ENCODE peak calls at places on chromosomes 2 and 18, in nine cellular contexts. R is spleen, E is prostate gland, M is H1, P is breast epithelium, B is endothelial cell of umbilical vein, L is uterus, Q is GM12892, G is GM12878. U is an unnamed sample.

GRCh38 chr2:204665244-204665643 is 120.0 kb downstream of the PARD3B start:
- DNase-seq in R (no peak), E (no peak), M (no peak), P (no peak), B (no peak), L (no peak), Q (no peak), G (no peak), U (no peak)

GRCh38 chr2:169694113-169694893 is at the start of the genes CFAP210 and PHOSPHO2:
- DNase-seq in R (peak), E (peak), M (peak), P (peak), B (peak), L (peak), Q (peak), G (peak), U (peak)

GRCh38 chr2:180246281-180246680 is 239.2 kb upstream of the CWC22 start:
- DNase-seq in R (no peak), E (no peak), M (no peak), P (no peak), B (no peak), L (no peak), Q (no peak), G (no peak), U (no peak)

GRCh38 chr18:42976869-42977268 is 138.6 kb downstream of the RIT2 start:
- DNase-seq in R (no peak), E (no peak), M (no peak), P (no peak), B (no peak), L (no peak), Q (no peak), G (peak), U (no peak)

GRCh38 chr2:41870948-41871522 is 176.8 kb upstream of the PKDCC start:
- DNase-seq in R (no peak), E (no peak), M (peak), P (no peak), B (no peak), L (no peak), Q (no peak), G (no peak), U (no peak)

GRCh38 chr2:43142921-43143438 is 83.4 kb downstream of the ZFP36L2 start:
- DNase-seq in R (peak), E (no peak), M (no peak), P (no peak), B (no peak), L (no peak), Q (no peak), G (no peak), U (no peak)

GRCh38 chr2:202317080-202317859 is 51.7 kb downstream of the NOP58 start:
- DNase-seq in R (no peak), E (peak), M (no peak), P (peak), B (peak), L (peak), Q (no peak), G (no peak), U (peak)

GRCh38 chr2:10406016-10406415 is 42.1 kb downstream of the ODC1 start:
- DNase-seq in R (no peak), E (no peak), M (no peak), P (peak), B (no peak), L (no peak), Q (no peak), G (no peak), U (no peak)

GRCh38 chr2:174794851-174795374 is 30.6 kb upstream of the CHRNA1 start:
- DNase-seq in R (no peak), E (no peak), M (no peak), P (no peak), B (no peak), L (no peak), Q (no peak), G (no peak), U (no peak)

GRCh38 chr2:163155279-163155883 is 316.8 kb upstream of the KCNH7 start:
- DNase-seq in R (no peak), E (no peak), M (no peak), P (no peak), B (peak), L (no peak), Q (no peak), G (peak), U (no peak)

GRCh38 chr2:121285077-121285449 is at the start of gene TFCP2L1:
- DNase-seq in R (no peak), E (peak), M (peak), P (peak), B (no peak), L (no peak), Q (peak), G (no peak), U (peak)

GRCh38 chr18:37246779-37247340 is 318.7 kb downstream of the CELF4 start:
- DNase-seq in R (no peak), E (no peak), M (no peak), P (no peak), B (no peak), L (no peak), Q (no peak), G (no peak), U (no peak)

GRCh38 chr2:63484481-63484880 is 103.8 kb downstream of the WDPCP start:
- DNase-seq in R (no peak), E (no peak), M (no peak), P (no peak), B (no peak), L (no peak), Q (no peak), G (no peak), U (no peak)

DNA sequence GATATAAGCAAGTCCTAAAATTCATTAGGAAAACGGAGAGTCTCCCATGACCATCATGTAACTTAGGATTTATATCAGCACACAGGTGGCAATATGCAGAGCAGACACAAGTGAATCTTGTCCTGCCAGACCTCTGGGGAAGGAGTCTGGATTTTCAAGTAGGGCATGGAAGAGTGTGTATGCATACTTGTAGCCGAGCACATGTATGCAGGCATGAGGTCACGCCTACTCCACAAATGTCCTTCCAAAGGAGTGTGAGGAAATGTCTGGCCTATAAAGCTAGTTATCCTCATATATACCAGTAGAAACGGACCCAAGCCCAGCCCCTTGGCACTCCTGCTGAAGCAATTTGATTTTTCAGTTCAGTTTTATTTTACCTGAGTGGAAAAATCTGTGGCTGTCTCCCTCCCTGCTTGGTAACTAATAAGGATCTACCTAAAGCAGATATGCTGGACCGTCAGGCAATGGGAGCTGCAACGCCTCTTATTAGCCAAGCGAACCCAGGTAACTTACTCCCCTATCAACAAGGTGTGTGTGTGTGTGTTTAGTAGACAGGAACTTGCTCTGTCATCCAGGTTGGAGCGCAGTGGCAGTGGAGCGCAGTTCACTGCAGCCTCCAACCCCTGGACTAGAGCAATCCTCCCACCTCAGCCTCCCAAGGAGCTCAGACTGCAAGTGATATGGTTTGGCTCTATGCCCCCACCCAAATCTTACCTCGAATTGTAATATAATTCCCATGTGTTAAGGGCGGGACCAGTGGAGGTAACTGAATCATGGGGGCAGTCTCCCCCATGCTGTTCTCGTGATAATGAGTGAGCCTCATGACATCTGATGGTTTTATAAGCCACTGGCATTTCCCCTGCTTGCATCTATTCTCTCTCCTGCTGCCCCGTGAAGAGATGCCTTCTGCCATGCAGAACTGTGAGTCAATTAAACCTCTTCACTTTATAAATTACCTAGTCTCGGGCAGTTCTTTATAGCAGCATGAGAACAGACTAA is 2.8 kb downstream of the STAT1 start:
- DNase-seq in R (no peak), E (no peak), M (no peak), P (no peak), B (no peak), L (no peak), Q (no peak), G (no peak), U (no peak)
- TF ChIP-seq POLR2A in R (no peak), E (no peak), M (no peak), P (no peak), B (no peak), L (no peak), Q (peak), G (peak), U (no peak)

DNA sequence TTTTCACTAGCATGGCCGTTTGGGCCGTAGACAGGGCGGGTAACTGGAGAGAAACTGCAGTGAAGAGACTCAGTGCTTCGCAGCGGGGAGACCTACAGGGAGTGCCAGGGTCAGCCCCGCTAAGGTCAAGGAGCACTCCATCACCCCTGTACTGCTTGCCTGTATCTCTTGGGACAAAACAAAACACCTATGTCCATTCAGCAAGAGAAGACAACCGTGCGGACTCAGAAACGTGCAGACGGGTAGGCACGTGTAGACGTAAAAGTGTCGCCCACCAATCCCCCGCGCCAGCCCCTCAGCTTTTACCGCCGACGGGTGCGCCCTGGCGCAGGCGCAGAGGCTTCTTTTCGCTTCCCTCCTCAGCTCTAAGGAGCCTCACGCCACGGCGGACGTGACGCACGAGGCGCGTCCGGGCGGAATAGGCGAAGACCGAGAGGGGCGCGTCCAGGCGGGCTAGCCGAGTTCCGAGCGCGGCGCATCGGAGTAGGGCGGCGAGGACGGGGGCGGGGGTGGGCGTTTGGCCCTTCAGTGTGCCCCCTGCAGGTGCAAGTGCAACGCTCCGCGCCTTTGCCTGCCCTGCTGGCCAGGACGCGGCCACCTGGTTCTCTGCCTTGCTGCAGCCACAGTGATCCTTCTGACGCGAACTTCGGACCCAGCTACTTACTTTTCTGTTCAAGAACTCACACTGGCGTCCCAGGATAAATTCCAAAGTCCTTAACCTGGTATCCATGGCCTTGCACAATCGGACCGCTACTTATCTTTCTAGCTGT is 3.3 kb upstream of the SOS1 start:
- DNase-seq in R (peak), E (peak), M (peak), P (peak), B (peak), L (peak), Q (peak), G (peak), U (peak)
- TF ChIP-seq POLR2A in R (peak), E (peak), M (peak), P (peak), B (peak), L (peak), Q (peak), G (peak), U (no peak)

GRCh38 chr2:85601771-85602475 is 575 bp downstream of the TMEM150A start:
- DNase-seq in R (peak), E (peak), M (no peak), P (peak), B (no peak), L (peak), Q (no peak), G (no peak), U (peak)

GRCh38 chr2:85600951-85601770 is 1.3 kb downstream of the TMEM150A start:
- DNase-seq in R (peak), E (no peak), M (no peak), P (no peak), B (no peak), L (no peak), Q (no peak), G (no peak), U (no peak)

GRCh38 chr2:85604568-85605339 is 2.3 kb upstream of the TMEM150A start:
- DNase-seq in R (no peak), E (no peak), M (no peak), P (no peak), B (no peak), L (no peak), Q (no peak), G (no peak), U (no peak)

GRCh38 chr2:85600235-85600575 is 2.3 kb downstream of the TMEM150A start:
- DNase-seq in R (peak), E (no peak), M (no peak), P (no peak), B (no peak), L (no peak), Q (no peak), G (no peak), U (no peak)

GRCh38 chr2:85602476-85603234 is at the start of gene TMEM150A:
- DNase-seq in R (peak), E (peak), M (peak), P (peak), B (peak), L (peak), Q (peak), G (peak), U (peak)
- TF ChIP-seq POLR2A in R (peak), E (peak), M (peak), P (no peak), B (peak), L (peak), Q (peak), G (peak), U (no peak)

DNA sequence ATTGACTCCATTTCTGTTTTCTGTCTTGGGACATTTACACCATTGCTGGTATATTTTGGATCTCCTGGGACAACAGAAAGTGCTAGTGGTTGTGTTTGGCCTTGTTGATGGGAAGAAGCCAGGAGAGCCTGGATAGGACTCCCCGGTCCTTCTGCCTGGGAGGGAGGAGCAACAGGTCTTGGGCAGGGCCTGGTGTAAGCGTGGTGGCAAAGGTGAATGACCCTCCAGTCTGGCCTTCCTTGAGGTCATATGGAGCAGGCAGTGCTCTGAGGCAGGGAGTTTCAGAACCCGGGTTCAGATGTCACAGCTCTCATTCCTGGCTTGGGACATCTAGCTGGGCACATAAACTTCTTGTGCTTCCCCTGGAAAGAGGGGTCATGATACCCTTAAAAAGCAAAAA is 56.0 kb upstream of the RBM44 start:
- DNase-seq in R (no peak), E (no peak), M (no peak), P (no peak), B (no peak), L (no peak), Q (no peak), G (no peak), U (no peak)
- TF ChIP-seq POLR2A in R (no peak), E (no peak), M (no peak), P (no peak), B (no peak), L (no peak), Q (no peak), G (no peak), U (no peak)

GRCh38 chr2:219249203-219249980 is 3.7 kb upstream of the TUBA4B start:
- DNase-seq in R (peak), E (peak), M (no peak), P (peak), B (peak), L (peak), Q (no peak), G (peak), U (peak)
- TF ChIP-seq POLR2A in R (peak), E (peak), M (peak), P (no peak), B (no peak), L (peak), Q (peak), G (no peak), U (no peak)

DNA sequence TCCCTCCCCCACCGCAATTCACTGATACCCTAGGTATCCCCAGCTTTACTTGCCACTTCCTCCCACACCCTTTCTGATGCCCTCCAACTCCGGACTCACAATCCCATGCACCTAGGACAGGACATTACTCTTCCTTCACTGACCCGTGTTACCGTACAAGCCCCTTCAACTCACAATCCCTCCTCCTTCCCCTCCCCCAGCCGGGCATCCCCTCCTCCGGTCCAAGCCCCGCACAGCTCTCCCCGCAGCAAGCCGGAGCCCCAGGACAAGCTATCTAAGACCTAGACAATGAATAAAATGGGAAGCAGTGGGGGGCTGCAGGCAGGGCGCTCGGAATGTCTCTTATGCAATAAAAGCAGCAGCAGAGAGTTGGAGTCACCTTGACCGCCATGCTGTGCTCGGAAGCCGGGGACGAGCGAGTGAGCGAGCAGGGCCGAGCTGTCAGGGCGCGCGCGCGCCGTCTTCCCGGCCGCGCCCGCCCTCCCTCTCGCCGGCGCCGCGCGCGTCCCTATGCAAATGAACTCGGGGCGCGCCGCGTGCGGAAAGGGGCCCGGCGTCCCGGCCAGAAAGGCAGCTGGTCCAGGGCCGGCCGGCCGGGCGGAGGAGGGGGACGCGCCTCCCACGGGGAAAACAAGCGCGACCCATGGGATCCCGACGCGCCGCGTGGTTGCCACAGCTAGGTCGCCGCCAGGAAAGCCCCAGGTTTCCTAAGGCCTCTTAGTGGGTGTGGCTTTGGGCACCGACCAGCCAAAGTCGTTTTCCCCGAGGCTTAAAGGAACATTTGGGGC is at the start of gene SLC25A12:
- DNase-seq in R (peak), E (peak), M (no peak), P (peak), B (peak), L (peak), Q (peak), G (no peak), U (peak)
- TF ChIP-seq POLR2A in R (no peak), E (peak), M (peak), P (no peak), B (peak), L (peak), Q (peak), G (peak), U (no peak)

U was measured in stomach.